ENCODE peak calls at places on chromosomes 7 and 10, in seven cellular contexts. One of them, this sample, is unnamed.

GRCh38 chr10:34739915-34740314 is 75.2 kb downstream of the PARD3 start:
- DNase-seq in esophagus muscularis mucosa: peak; percentile 74
- DNase-seq in psoas muscle: peak; percentile 43
- DNase-seq in NB4: peak; percentile 17
- DNase-seq in heart left ventricle: peak; percentile 55
- DNase-seq in RWPE1: peak; percentile 25
- DNase-seq in Peyer's patch: peak; percentile 54
- DNase-seq in this sample: no peak

GRCh38 chr7:81433196-81433595 is 336.7 kb downstream of the HGF start:
- DNase-seq in esophagus muscularis mucosa: no peak
- DNase-seq in psoas muscle: no peak
- DNase-seq in NB4: no peak
- DNase-seq in heart left ventricle: no peak
- DNase-seq in RWPE1: no peak
- DNase-seq in Peyer's patch: no peak
- DNase-seq in this sample: no peak

GRCh38 chr7:25361388-25361787 is 133.1 kb upstream of the NPVF start:
- DNase-seq in esophagus muscularis mucosa: no peak
- DNase-seq in psoas muscle: no peak
- DNase-seq in NB4: no peak
- DNase-seq in heart left ventricle: no peak
- DNase-seq in RWPE1: no peak
- DNase-seq in Peyer's patch: no peak
- DNase-seq in this sample: no peak

GRCh38 chr7:108380527-108380926 is 75.7 kb downstream of the NRCAM start:
- DNase-seq in esophagus muscularis mucosa: no peak
- DNase-seq in psoas muscle: no peak
- DNase-seq in NB4: no peak
- DNase-seq in heart left ventricle: no peak
- DNase-seq in RWPE1: no peak
- DNase-seq in Peyer's patch: no peak
- DNase-seq in this sample: no peak

GRCh38 chr7:92769844-92770243 is 66.5 kb downstream of the CDK6 start:
- DNase-seq in esophagus muscularis mucosa: no peak
- DNase-seq in psoas muscle: no peak
- DNase-seq in NB4: no peak
- DNase-seq in heart left ventricle: no peak
- DNase-seq in RWPE1: no peak
- DNase-seq in Peyer's patch: no peak
- DNase-seq in this sample: no peak

GRCh38 chr7:5643280-5643679 is 138.2 kb downstream of the RNF216 start:
- DNase-seq in esophagus muscularis mucosa: no peak
- DNase-seq in psoas muscle: peak; percentile 39
- DNase-seq in NB4: peak; percentile 87
- DNase-seq in heart left ventricle: peak; percentile 56
- DNase-seq in RWPE1: peak; percentile 36
- DNase-seq in Peyer's patch: no peak
- DNase-seq in this sample: no peak

GRCh38 chr7:153524070-153524601 is 528.1 kb upstream of the DPP6 start:
- DNase-seq in esophagus muscularis mucosa: peak; percentile 94
- DNase-seq in psoas muscle: no peak
- DNase-seq in NB4: no peak
- DNase-seq in heart left ventricle: no peak
- DNase-seq in RWPE1: no peak
- DNase-seq in Peyer's patch: no peak
- DNase-seq in this sample: no peak

GRCh38 chr7:106812027-106812643 is 52.9 kb upstream of the PIK3CG start:
- DNase-seq in esophagus muscularis mucosa: no peak
- DNase-seq in psoas muscle: no peak
- DNase-seq in NB4: no peak
- DNase-seq in heart left ventricle: no peak
- DNase-seq in RWPE1: no peak
- DNase-seq in Peyer's patch: no peak
- DNase-seq in this sample: no peak

GRCh38 chr7:44378744-44379143 is 53.4 kb upstream of the CAMK2B start:
- DNase-seq in esophagus muscularis mucosa: no peak
- DNase-seq in psoas muscle: no peak
- DNase-seq in NB4: no peak
- DNase-seq in heart left ventricle: no peak
- DNase-seq in RWPE1: peak; percentile 83
- DNase-seq in Peyer's patch: no peak
- DNase-seq in this sample: no peak
- TF ChIP-seq CTCF in esophagus muscularis mucosa: no peak
- TF ChIP-seq CTCF in psoas muscle: no peak
- TF ChIP-seq CTCF in NB4: no peak
- TF ChIP-seq CTCF in heart left ventricle: no peak
- TF ChIP-seq CTCF in RWPE1: no peak
- TF ChIP-seq CTCF in Peyer's patch: no peak
- TF ChIP-seq CTCF in this sample: no peak

GRCh38 chr7:142960955-142961512 is 1.1 kb downstream of the KEL start:
- DNase-seq in esophagus muscularis mucosa: no peak
- DNase-seq in psoas muscle: no peak
- DNase-seq in NB4: no peak
- DNase-seq in heart left ventricle: no peak
- DNase-seq in RWPE1: no peak
- DNase-seq in Peyer's patch: no peak
- DNase-seq in this sample: no peak
- TF ChIP-seq CTCF in esophagus muscularis mucosa: no peak
- TF ChIP-seq CTCF in psoas muscle: no peak
- TF ChIP-seq CTCF in NB4: peak; percentile 49
- TF ChIP-seq CTCF in heart left ventricle: no peak
- TF ChIP-seq CTCF in RWPE1: no peak
- TF ChIP-seq CTCF in Peyer's patch: peak; percentile 34
- TF ChIP-seq CTCF in this sample: no peak

GRCh38 chr10:33006342-33006887 is 48.4 kb upstream of the ITGB1 start:
- DNase-seq in esophagus muscularis mucosa: no peak
- DNase-seq in psoas muscle: no peak
- DNase-seq in NB4: no peak
- DNase-seq in heart left ventricle: no peak
- DNase-seq in RWPE1: no peak
- DNase-seq in Peyer's patch: no peak
- DNase-seq in this sample: no peak

GRCh38 chr10:33009244-33010131 is 51.5 kb upstream of the ITGB1 start:
- DNase-seq in esophagus muscularis mucosa: no peak
- DNase-seq in psoas muscle: no peak
- DNase-seq in NB4: no peak
- DNase-seq in heart left ventricle: no peak
- DNase-seq in RWPE1: no peak
- DNase-seq in Peyer's patch: no peak
- DNase-seq in this sample: no peak

GRCh38 chr10:33005322-33006282 is 47.6 kb upstream of the ITGB1 start:
- DNase-seq in esophagus muscularis mucosa: no peak
- DNase-seq in psoas muscle: peak; percentile 86
- DNase-seq in NB4: peak; percentile 87
- DNase-seq in heart left ventricle: peak; percentile 90
- DNase-seq in RWPE1: peak; percentile 86
- DNase-seq in Peyer's patch: peak; percentile 75
- DNase-seq in this sample: peak; percentile 92

GRCh38 chr10:33008499-33009243 is 50.6 kb upstream of the ITGB1 start:
- DNase-seq in esophagus muscularis mucosa: no peak
- DNase-seq in psoas muscle: no peak
- DNase-seq in NB4: peak; percentile 70
- DNase-seq in heart left ventricle: no peak
- DNase-seq in RWPE1: peak; percentile 59
- DNase-seq in Peyer's patch: no peak
- DNase-seq in this sample: no peak

GRCh38 chr10:33010132-33011037 is 52.4 kb upstream of the ITGB1 start:
- DNase-seq in esophagus muscularis mucosa: no peak
- DNase-seq in psoas muscle: no peak
- DNase-seq in NB4: no peak
- DNase-seq in heart left ventricle: no peak
- DNase-seq in RWPE1: peak; percentile 65
- DNase-seq in Peyer's patch: no peak
- DNase-seq in this sample: no peak
- TF ChIP-seq CTCF in esophagus muscularis mucosa: no peak
- TF ChIP-seq CTCF in psoas muscle: peak; percentile 18
- TF ChIP-seq CTCF in NB4: no peak
- TF ChIP-seq CTCF in heart left ventricle: no peak
- TF ChIP-seq CTCF in RWPE1: peak; percentile 74
- TF ChIP-seq CTCF in Peyer's patch: peak; percentile 47
- TF ChIP-seq CTCF in this sample: peak; percentile 60

DNA sequence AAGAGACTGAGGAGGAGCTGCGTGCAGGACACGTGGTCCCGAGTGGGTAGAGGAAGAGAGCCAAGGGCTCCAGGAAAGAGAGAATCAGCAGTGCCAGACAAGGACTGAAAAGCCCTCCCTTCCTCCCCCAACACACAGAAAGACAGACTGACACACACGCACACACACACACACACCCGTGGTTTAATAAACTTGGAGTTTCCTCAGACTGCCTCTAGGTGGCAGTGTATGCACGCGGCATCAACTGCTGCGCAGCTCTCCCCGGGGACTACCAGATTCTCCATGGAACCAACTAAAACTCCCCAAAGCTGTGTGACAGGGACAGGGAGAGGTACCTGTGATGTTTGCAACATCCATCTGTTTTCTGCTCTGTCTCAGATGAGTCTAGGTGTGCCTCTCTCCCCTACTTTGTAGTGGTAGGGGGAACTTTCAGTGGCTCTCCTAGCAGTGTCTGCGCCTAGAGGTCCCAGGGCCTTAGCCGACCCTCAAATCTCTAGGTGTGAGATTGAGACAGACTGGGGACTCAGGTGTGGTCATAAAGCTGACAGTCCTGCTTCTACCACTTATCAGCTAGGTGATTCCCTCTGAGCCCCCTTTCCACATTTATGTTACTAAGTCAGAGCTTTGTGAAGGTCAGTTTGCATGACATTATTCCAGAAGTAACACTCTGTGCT is 9.3 kb upstream of the TSPAN14 start:
- DNase-seq in esophagus muscularis mucosa: no peak
- DNase-seq in psoas muscle: peak; percentile 67
- DNase-seq in NB4: peak; percentile 82
- DNase-seq in heart left ventricle: peak; percentile 62
- DNase-seq in RWPE1: peak; percentile 62
- DNase-seq in Peyer's patch: peak; percentile 70
- DNase-seq in this sample: no peak
- TF ChIP-seq CTCF in esophagus muscularis mucosa: peak; percentile 51
- TF ChIP-seq CTCF in psoas muscle: peak; percentile 69
- TF ChIP-seq CTCF in NB4: peak; percentile 85
- TF ChIP-seq CTCF in heart left ventricle: peak; percentile 78
- TF ChIP-seq CTCF in RWPE1: peak; percentile 83
- TF ChIP-seq CTCF in Peyer's patch: peak; percentile 85
- TF ChIP-seq CTCF in this sample: peak; percentile 59

GRCh38 chr7:85851571-85852193 is 664.8 kb upstream of the SEMA3D start:
- DNase-seq in esophagus muscularis mucosa: no peak
- DNase-seq in psoas muscle: no peak
- DNase-seq in NB4: peak; percentile 66
- DNase-seq in heart left ventricle: no peak
- DNase-seq in RWPE1: peak; percentile 11
- DNase-seq in Peyer's patch: no peak
- DNase-seq in this sample: no peak
- TF ChIP-seq CTCF in esophagus muscularis mucosa: peak; percentile 16
- TF ChIP-seq CTCF in psoas muscle: peak; percentile 24
- TF ChIP-seq CTCF in NB4: peak; percentile 22
- TF ChIP-seq CTCF in heart left ventricle: peak; percentile 18
- TF ChIP-seq CTCF in RWPE1: peak; percentile 49
- TF ChIP-seq CTCF in Peyer's patch: peak; percentile 34
- TF ChIP-seq CTCF in this sample: peak; percentile 69